ENCODE peak calls at places on chromosomes 2 and 18, in four cellular contexts. One of them, this sample, is unnamed.
A peak's percentile ranks its signal among the peaks of the same experiment; 100 is the strongest.

GRCh38 chr2:235024951-235025773 is 73.3 kb downstream of the SH3BP4 start:
- DNase-seq in endothelial cell of umbilical vein: peak; percentile 54
- DNase-seq in tibial nerve: no peak
- DNase-seq in glutamatergic neuron: no peak
- DNase-seq in this sample: peak; percentile 28

GRCh38 chr18:74283646-74284045 is 8.1 kb downstream of the CYB5A start:
- DNase-seq in glutamatergic neuron: no peak
- DNase-seq in endothelial cell of umbilical vein: no peak
- DNase-seq in tibial nerve: no peak
- DNase-seq in this sample: no peak

GRCh38 chr2:167134381-167135072 is 246.2 kb downstream of the XIRP2 start:
- DNase-seq in endothelial cell of umbilical vein: peak; percentile 54
- DNase-seq in glutamatergic neuron: no peak
- DNase-seq in tibial nerve: no peak
- DNase-seq in this sample: no peak

GRCh38 chr18:21741511-21742322 is 1.1 kb downstream of the MIB1 start:
- DNase-seq in endothelial cell of umbilical vein: peak; percentile 36
- DNase-seq in glutamatergic neuron: peak; percentile 62
- DNase-seq in tibial nerve: no peak
- DNase-seq in this sample: no peak

GRCh38 chr2:17646096-17646554 is 105.6 kb downstream of the VSNL1 start:
- DNase-seq in tibial nerve: no peak
- DNase-seq in glutamatergic neuron: no peak
- DNase-seq in endothelial cell of umbilical vein: peak; percentile 77
- DNase-seq in this sample: peak; percentile 43

GRCh38 chr2:84958135-84959044 is 12.6 kb upstream of the KCMF1 start:
- DNase-seq in tibial nerve: no peak
- DNase-seq in glutamatergic neuron: no peak
- DNase-seq in endothelial cell of umbilical vein: peak; percentile 87
- DNase-seq in this sample: peak; percentile 43

GRCh38 chr2:241454837-241455485 is 53.4 kb downstream of the STK25 start:
- DNase-seq in glutamatergic neuron: no peak
- DNase-seq in tibial nerve: no peak
- DNase-seq in endothelial cell of umbilical vein: no peak
- DNase-seq in this sample: no peak

GRCh38 chr2:46836295-46837111 is 79.1 kb downstream of the MCFD2 start:
- DNase-seq in tibial nerve: no peak
- DNase-seq in endothelial cell of umbilical vein: no peak
- DNase-seq in glutamatergic neuron: no peak
- DNase-seq in this sample: no peak

GRCh38 chr2:30656079-30656478 is 151.2 kb downstream of the CAPN13 start:
- DNase-seq in glutamatergic neuron: no peak
- DNase-seq in tibial nerve: no peak
- DNase-seq in endothelial cell of umbilical vein: no peak
- DNase-seq in this sample: no peak

This sample was measured in dermis microvascular lymphatic vessel endothelial cell.